ENCODE peak calls at places on chromosome 10, in eight cellular contexts. M is CD8-positive, alpha-beta T cell; X is right atrium auricular region; E is lower lobe of right lung; R is mammary epithelial cell; Y is IMR-90; L is fibroblast of lung; O is heart left ventricle. J is an unnamed sample.
A peak's percentile ranks its signal among the peaks of the same experiment; 100 is the strongest.

GRCh38 chr10:62381385-62382102 is 7.4 kb downstream of the ZNF365 start:
- DNase-seq in E (no peak), M (no peak), L (no peak), X (no peak), O (no peak), R (peak; percentile 89), Y (no peak), J (no peak)

GRCh38 chr10:78927257-78927995 is 141.3 kb upstream of the ZMIZ1 start:
- DNase-seq in M (no peak), E (no peak), O (no peak), L (no peak), Y (no peak), R (peak; percentile 50), X (no peak), J (no peak)

GRCh38 chr10:87860156-87860795 is 3.1 kb downstream of the KLLN start:
- DNase-seq in X (no peak), L (peak; percentile 72), Y (peak; percentile 69), O (no peak), E (no peak), M (peak; percentile 4), R (peak; percentile 68), J (no peak)

GRCh38 chr10:125857185-125857760 is 23.8 kb downstream of the DHX32 start:
- DNase-seq in E (no peak), O (no peak), Y (no peak), R (no peak), M (no peak), L (no peak), X (no peak), J (no peak)

GRCh38 chr10:17643339-17643754 is 604 bp upstream of the STAM start:
- DNase-seq in E (peak; percentile 84), M (no peak), R (peak; percentile 87), X (peak; percentile 75), L (no peak), O (peak; percentile 80), Y (peak; percentile 78), J (peak; percentile 90)

GRCh38 chr10:116722736-116723427 is 19.5 kb downstream of the HSPA12A start:
- DNase-seq in M (no peak), Y (no peak), O (no peak), E (no peak), X (no peak), L (no peak), R (no peak), J (no peak)

GRCh38 chr10:14879055-14879800 is 562 bp downstream of the SUV39H2 start:
- DNase-seq in Y (no peak), M (no peak), X (no peak), R (no peak), O (no peak), L (peak; percentile 5), E (peak; percentile 52), J (no peak)

GRCh38 chr10:119521443-119522204 is 20.9 kb downstream of the RGS10 start:
- DNase-seq in L (peak; percentile 68), X (no peak), R (peak; percentile 70), Y (peak; percentile 92), E (no peak), O (no peak), M (no peak), J (peak; percentile 5)

GRCh38 chr10:80204193-80204714 is 1.1 kb downstream of the ANXA11 start:
- DNase-seq in E (peak; percentile 80), R (peak; percentile 61), L (no peak), O (peak; percentile 49), Y (no peak), M (no peak), X (no peak), J (no peak)

GRCh38 chr10:5356479-5356763 is 8.3 kb upstream of the UCN3 start:
- DNase-seq in R (no peak), L (no peak), X (no peak), E (no peak), O (no peak), M (no peak), Y (no peak), J (no peak)

GRCh38 chr10:117540640-117541404 is 1.7 kb upstream of the EMX2 start:
- DNase-seq in L (no peak), X (no peak), R (no peak), M (no peak), E (no peak), Y (no peak), O (no peak), J (no peak)

GRCh38 chr10:88120599-88121333 is 257.3 kb downstream of the PTEN start:
- DNase-seq in X (no peak), O (no peak), M (no peak), R (no peak), Y (no peak), L (no peak), E (peak; percentile 64), J (no peak)

GRCh38 chr10:7117806-7118674 is 292.8 kb downstream of the SFMBT2 start:
- DNase-seq in X (no peak), L (no peak), O (no peak), Y (no peak), M (no peak), E (no peak), R (no peak), J (no peak)

DNA sequence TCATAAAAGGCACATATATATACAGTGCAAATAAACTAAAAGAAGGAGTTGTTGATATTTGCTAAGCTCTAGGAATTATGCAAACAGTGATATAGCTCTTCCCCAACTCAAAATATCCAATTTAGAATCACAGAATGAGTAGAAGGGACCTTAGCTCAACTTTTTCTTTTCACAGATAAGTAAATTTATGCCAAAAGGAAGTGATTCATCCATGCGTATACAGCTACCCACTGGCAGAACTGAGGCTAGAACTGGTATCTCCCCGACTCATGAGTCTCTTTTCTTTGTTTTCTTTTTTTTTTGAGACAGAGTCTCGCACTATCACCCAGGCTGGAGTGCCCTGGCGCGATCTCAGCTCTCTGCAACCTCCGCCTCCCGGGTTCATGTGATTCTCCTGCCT is 54.2 kb upstream of the SVIL start:
- DNase-seq in E (no peak), O (no peak), X (no peak), Y (peak; percentile 84), L (peak; percentile 61), M (no peak), R (peak; percentile 73), J (no peak)
- H3K27ac ChIP-seq in E (peak overlapping the region; percentile 9), O (no peak overlapping the region), X (no peak overlapping the region), Y (peak overlapping the region; percentile 52), L (no peak overlapping the region), M (no peak overlapping the region), R (no peak overlapping the region), J (no peak overlapping the region)

GRCh38 chr10:106967482-106967881 is 197.0 kb downstream of the SORCS1 start:
- DNase-seq in M (no peak), Y (no peak), O (no peak), R (no peak), E (no peak), X (no peak), L (no peak), J (no peak)

GRCh38 chr10:106973301-106973700 is 191.2 kb downstream of the SORCS1 start:
- DNase-seq in E (no peak), L (no peak), Y (no peak), R (no peak), O (no peak), X (no peak), M (no peak), J (no peak)

GRCh38 chr10:106972381-106972780 is 192.1 kb downstream of the SORCS1 start:
- DNase-seq in Y (no peak), O (no peak), M (no peak), X (no peak), L (no peak), E (no peak), R (no peak), J (no peak)

GRCh38 chr10:106973716-106974115 is 190.8 kb downstream of the SORCS1 start:
- DNase-seq in E (no peak), L (no peak), Y (no peak), R (no peak), X (no peak), M (no peak), O (no peak), J (no peak)

DNA sequence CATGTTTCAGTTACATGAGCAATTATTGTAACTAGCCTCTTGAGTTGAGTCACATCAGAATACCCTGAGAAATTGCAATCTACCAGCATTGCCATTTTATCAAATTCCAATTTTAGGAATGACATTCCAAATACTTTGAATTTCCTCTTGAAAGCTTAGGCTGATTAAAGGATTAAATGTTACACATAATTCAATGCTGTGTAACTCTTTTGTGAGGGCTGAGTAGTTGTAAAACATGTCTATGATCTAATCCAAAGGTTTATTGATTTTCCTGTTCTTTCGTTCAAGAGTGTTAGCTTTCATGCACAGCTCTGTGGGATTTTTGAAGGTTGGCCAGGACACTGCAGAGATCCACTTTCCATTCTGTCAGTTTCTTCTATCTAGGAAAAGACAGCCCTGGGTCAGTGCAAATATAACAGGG is 193.1 kb downstream of the SORCS1 start:
- DNase-seq in L (no peak), R (no peak), Y (no peak), E (no peak), M (no peak), O (no peak), X (no peak), J (no peak)
- H3K9me3 ChIP-seq in L (no peaks in the 10 kb centered on the region), R (peaks cover 4% of the 10 kb centered on the region), Y (peaks cover 18% of the 10 kb centered on the region), E (no peaks in the 10 kb centered on the region), M (no peaks in the 10 kb centered on the region), O (no peaks in the 10 kb centered on the region), X (no peaks in the 10 kb centered on the region), J (no peaks in the 10 kb centered on the region)

DNA sequence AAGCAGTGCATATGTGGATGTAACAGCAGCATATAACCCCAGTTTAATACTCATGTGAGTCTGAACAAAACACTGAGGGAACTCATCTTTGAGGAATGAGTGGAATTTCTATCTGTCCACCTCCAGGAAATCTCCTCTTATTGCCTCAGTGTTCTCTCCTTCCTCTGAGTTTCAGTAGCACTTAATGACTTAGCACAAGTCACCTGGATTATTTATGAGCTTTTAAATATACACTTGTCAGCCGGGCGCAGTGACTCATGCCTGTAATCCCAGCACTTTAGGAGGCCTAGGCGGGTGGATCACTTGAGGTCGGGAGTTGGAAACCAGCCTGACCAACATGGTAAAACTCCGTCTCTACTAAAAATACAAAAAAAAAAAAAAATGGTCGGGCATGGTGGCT is 4.3 kb downstream of the LRRC20 start:
- DNase-seq in M (no peak), R (peak; percentile 95), X (no peak), L (peak; percentile 80), E (no peak), Y (peak; percentile 95), O (no peak), J (no peak)
- H3K4me1 ChIP-seq in M (peaks cover 8% of the 10 kb centered on the region), R (peaks cover 28% of the 10 kb centered on the region), X (no peaks in the 10 kb centered on the region), L (peaks cover 27% of the 10 kb centered on the region), E (peaks cover 11% of the 10 kb centered on the region), Y (peaks cover 20% of the 10 kb centered on the region), O (peaks cover 34% of the 10 kb centered on the region), J (no peaks in the 10 kb centered on the region)

DNA sequence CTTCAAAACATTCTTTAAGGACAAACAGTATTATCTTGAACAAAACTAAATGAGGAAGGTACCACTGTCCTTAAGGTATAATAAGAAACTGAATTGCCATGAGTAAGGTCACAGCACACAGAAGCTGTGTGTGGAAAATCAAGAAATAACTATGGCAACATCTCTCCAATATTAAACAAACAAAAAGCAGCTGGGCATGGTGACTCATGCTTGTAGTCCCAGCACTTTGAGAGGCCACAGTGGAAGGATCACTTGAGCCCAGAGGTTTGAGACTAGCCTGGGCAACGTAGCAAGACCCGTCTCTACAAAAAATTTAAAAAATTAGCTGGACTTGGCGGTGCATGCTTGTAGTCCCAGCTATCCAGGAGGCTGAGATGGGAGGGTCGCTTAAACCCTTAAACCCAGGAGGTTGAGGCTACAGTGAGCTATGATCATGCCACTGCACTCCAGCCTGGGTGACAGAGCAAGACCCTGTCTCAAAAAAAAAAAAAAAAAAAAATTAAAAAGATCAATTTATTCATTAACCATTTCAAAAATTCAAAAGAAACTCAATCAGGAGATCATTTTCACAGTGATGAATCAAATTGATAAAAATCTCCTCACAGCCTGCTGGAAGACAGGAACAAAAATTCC is 195.4 kb downstream of the SKIDA1 start:
- DNase-seq in R (peak; percentile 75), E (no peak), L (peak; percentile 94), X (peak; percentile 65), Y (peak; percentile 92), M (no peak), O (no peak), J (peak; percentile 61)
- H3K27ac ChIP-seq in R (no peak overlapping the region), E (peak overlapping the region; percentile 62), L (peak overlapping the region; percentile 5), X (peak overlapping the region; percentile 7), Y (no peak overlapping the region), M (no peak overlapping the region), O (peak overlapping the region; percentile 59), J (no peak overlapping the region)

GRCh38 chr10:132786279-132786528 is 257 bp upstream of the NKX6-2 start:
- DNase-seq in R (no peak), L (no peak), Y (no peak), X (no peak), E (no peak), O (no peak), M (no peak), J (no peak)
- H3K9me3 ChIP-seq in R (no peaks in the 10 kb centered on the region), L (no peaks in the 10 kb centered on the region), Y (peaks cover 5% of the 10 kb centered on the region), X (no peaks in the 10 kb centered on the region), E (no peaks in the 10 kb centered on the region), O (no peaks in the 10 kb centered on the region), M (no peaks in the 10 kb centered on the region), J (peaks cover 7% of the 10 kb centered on the region)

J was measured in aorta.